ENCODE peak calls at places on chromosomes 6 and 20, in seven cellular contexts. F is PC-3; E is CD8-positive, alpha-beta T cell; T is AG04449; L is MCF 10A; Y is nephron progenitor cell; C is astrocyte of the spinal cord. J is an unnamed sample.

GRCh38 chr6:166172546-166172945 is 4.9 kb upstream of the TBXT start:
- DNase-seq in F (no peak), E (no peak), T (no peak), L (no peak), Y (no peak), C (no peak), J (no peak)

GRCh38 chr6:19472168-19472567 is 365.0 kb upstream of the ID4 start:
- DNase-seq in F (peak; percentile 99), E (no peak), T (peak; percentile 45), L (peak; percentile 100), Y (no peak), C (peak; percentile 96), J (peak; percentile 86)

GRCh38 chr6:22247916-22248482 is 48.8 kb downstream of the PRL start:
- DNase-seq in F (no peak), E (no peak), T (no peak), L (no peak), Y (no peak), C (no peak), J (no peak)

GRCh38 chr20:44051661-44052000 is 135.4 kb downstream of the JPH2 start:
- DNase-seq in F (no peak), E (peak; percentile 6), T (no peak), L (no peak), Y (no peak), C (no peak), J (no peak)

GRCh38 chr20:49505518-49505917 is 23.1 kb upstream of the KCNB1 start:
- DNase-seq in F (no peak), E (no peak), T (no peak), L (no peak), Y (peak; percentile 90), C (peak; percentile 54), J (no peak)

GRCh38 chr6:108557494-108558371 is 3.0 kb upstream of the FOXO3 start:
- DNase-seq in F (peak; percentile 64), E (peak; percentile 80), T (no peak), L (peak; percentile 58), Y (peak; percentile 87), C (no peak), J (no peak)

GRCh38 chr20:63488331-63489251 is 10.3 kb downstream of the EEF1A2 start:
- DNase-seq in F (no peak), E (no peak), T (no peak), L (no peak), Y (peak; percentile 63), C (no peak), J (no peak)

GRCh38 chr6:161439093-161439492 is 165.2 kb upstream of the AGPAT4 start:
- DNase-seq in F (peak; percentile 60), E (no peak), T (peak; percentile 34), L (peak; percentile 97), Y (no peak), C (peak; percentile 95), J (peak; percentile 79)

GRCh38 chr6:27836783-27837635 is 75.2 kb downstream of the OR2B2 start:
- DNase-seq in F (peak; percentile 76), E (peak; percentile 62), T (no peak), L (peak; percentile 83), Y (no peak), C (peak; percentile 91), J (no peak)

GRCh38 chr20:61414455-61414991 is 162.5 kb downstream of the CDH4 start:
- DNase-seq in F (no peak), E (no peak), T (no peak), L (no peak), Y (no peak), C (no peak), J (no peak)

GRCh38 chr6:12101653-12102312 is 89.7 kb downstream of the HIVEP1 start:
- DNase-seq in F (no peak), E (no peak), T (no peak), L (no peak), Y (no peak), C (no peak), J (no peak)

GRCh38 chr6:3188262-3188661 is 30.9 kb upstream of the TUBB2A start:
- DNase-seq in F (no peak), E (no peak), T (no peak), L (no peak), Y (no peak), C (no peak), J (no peak)
- TF ChIP-seq CTCF in F (no peak), E (no peak), T (no peak), L (no peak), Y (no peak), C (no peak), J (no peak)

GRCh38 chr6:127550403-127550802 is 26.6 kb upstream of the C6orf58 start:
- DNase-seq in F (peak; percentile 26), E (no peak), T (peak; percentile 53), L (peak; percentile 28), Y (no peak), C (peak; percentile 80), J (peak; percentile 20)

GRCh38 chr6:127554435-127555006 is 22.5 kb upstream of the C6orf58 start:
- DNase-seq in F (peak; percentile 62), E (no peak), T (no peak), L (peak; percentile 69), Y (no peak), C (peak; percentile 34), J (no peak)
- TF ChIP-seq CTCF in F (peak; percentile 72), E (no peak), T (peak; percentile 48), L (peak; percentile 47), Y (no peak), C (peak; percentile 51), J (peak; percentile 44)

GRCh38 chr6:150937126-150937906 is 71.8 kb downstream of the MTHFD1L start:
- DNase-seq in F (no peak), E (no peak), T (no peak), L (no peak), Y (peak; percentile 28), C (no peak), J (peak; percentile 34)

GRCh38 chr6:150934380-150934779 is 68.9 kb downstream of the MTHFD1L start:
- DNase-seq in F (peak; percentile 77), E (no peak), T (peak; percentile 90), L (peak; percentile 15), Y (no peak), C (peak; percentile 87), J (no peak)

GRCh38 chr6:150936021-150936555 is 70.6 kb downstream of the MTHFD1L start:
- DNase-seq in F (no peak), E (no peak), T (no peak), L (no peak), Y (no peak), C (no peak), J (no peak)

GRCh38 chr6:150940951-150941350 is 75.4 kb downstream of the MTHFD1L start:
- DNase-seq in F (no peak), E (no peak), T (no peak), L (no peak), Y (no peak), C (peak; percentile 61), J (peak; percentile 36)

DNA sequence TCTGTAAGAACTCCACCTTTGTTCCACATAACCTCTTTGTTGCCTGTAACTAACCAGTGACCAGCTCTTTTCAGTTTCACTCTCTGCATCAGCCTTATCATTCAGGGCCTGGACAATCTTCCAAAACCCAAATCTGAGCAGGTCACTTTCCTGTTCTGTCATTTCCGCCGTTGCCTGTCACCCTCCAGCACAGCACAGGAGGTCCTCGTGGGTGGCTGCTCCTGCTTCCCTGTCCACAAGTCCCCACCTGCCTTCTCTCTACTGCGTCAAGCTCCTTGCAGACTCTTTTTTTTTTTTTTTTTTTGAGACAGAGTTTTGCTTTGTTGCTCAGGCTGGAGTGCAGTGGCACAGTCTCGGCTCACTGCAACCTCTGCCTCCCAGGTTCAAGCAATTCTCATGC is 73.9 kb downstream of the MTHFD1L start:
- DNase-seq in F (no peak), E (no peak), T (no peak), L (no peak), Y (no peak), C (no peak), J (no peak)
- TF ChIP-seq CTCF in F (no peak), E (no peak), T (no peak), L (no peak), Y (no peak), C (no peak), J (no peak)

GRCh38 chr6:14658030-14658429 is 540.5 kb downstream of the CD83 start:
- DNase-seq in F (no peak), E (no peak), T (no peak), L (no peak), Y (no peak), C (no peak), J (no peak)

GRCh38 chr6:14655990-14656640 is 538.5 kb downstream of the CD83 start:
- DNase-seq in F (no peak), E (no peak), T (no peak), L (no peak), Y (no peak), C (no peak), J (no peak)

GRCh38 chr6:14658909-14659561 is 541.5 kb downstream of the CD83 start:
- DNase-seq in F (peak; percentile 61), E (no peak), T (no peak), L (peak; percentile 54), Y (no peak), C (no peak), J (no peak)

GRCh38 chr6:14655201-14655988 is 537.8 kb downstream of the CD83 start:
- DNase-seq in F (no peak), E (no peak), T (no peak), L (no peak), Y (no peak), C (no peak), J (no peak)

DNA sequence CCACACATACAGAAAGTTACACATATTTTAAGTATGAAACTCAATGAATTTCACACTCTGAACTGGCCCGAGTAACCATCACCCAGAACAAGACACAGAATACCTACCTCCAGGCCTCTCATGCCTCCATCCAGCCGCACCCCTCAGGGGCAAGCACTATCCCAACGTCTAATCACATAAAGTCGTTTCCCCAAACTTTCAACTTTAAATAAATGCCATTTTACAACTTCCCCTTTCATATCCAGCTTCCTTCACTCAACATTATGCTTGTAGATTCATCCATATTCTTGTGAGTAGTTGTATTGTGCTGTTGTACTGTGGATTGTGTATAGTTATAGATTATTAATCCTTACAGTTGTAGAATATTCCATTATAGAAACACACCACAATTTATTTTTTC is 539.1 kb downstream of the CD83 start:
- DNase-seq in F (no peak), E (no peak), T (no peak), L (no peak), Y (no peak), C (no peak), J (no peak)
- TF ChIP-seq CTCF in F (no peak), E (no peak), T (no peak), L (no peak), Y (no peak), C (no peak), J (no peak)

GRCh38 chr20:17569616-17570346 is at the start of gene DSTN:
- DNase-seq in F (peak; percentile 98), E (peak; percentile 85), T (peak; percentile 86), L (peak; percentile 94), Y (peak; percentile 95), C (peak; percentile 97), J (peak; percentile 88)

GRCh38 chr20:17571153-17571527 is 1.3 kb downstream of the DSTN start:
- DNase-seq in F (no peak), E (no peak), T (no peak), L (peak; percentile 12), Y (no peak), C (no peak), J (no peak)

GRCh38 chr20:17571967-17572638 is 2.2 kb downstream of the DSTN start:
- DNase-seq in F (peak; percentile 36), E (no peak), T (no peak), L (peak; percentile 14), Y (no peak), C (no peak), J (no peak)

GRCh38 chr20:17568972-17569471 is 853 bp upstream of the DSTN start:
- DNase-seq in F (peak; percentile 98), E (no peak), T (peak; percentile 95), L (peak; percentile 98), Y (peak; percentile 71), C (peak; percentile 97), J (peak; percentile 96)

GRCh38 chr20:17570347-17571152 is 675 bp downstream of the DSTN start:
- DNase-seq in F (peak; percentile 49), E (no peak), T (no peak), L (peak; percentile 55), Y (peak; percentile 73), C (peak; percentile 48), J (no peak)
- TF ChIP-seq CTCF in F (peak; percentile 32), E (no peak), T (no peak), L (no peak), Y (no peak), C (peak; percentile 8), J (no peak)